ENCODE peak calls at places on chromosome 16, in six cellular contexts. Q is hypothalamus; O is stimulated activated CD8-positive, alpha-beta memory T cell treated with anti-CD3 and anti-CD28 coated beads, Interleukin-12 subunit alpha, Interleukin-12 subunit beta, amount 100 ng/mL, for 4 hours; R is myocyte; J is NCI-H1092; S is GM04504. V is an unnamed sample.

GRCh38 chr16:2712546-2712945 is 7.5 kb downstream of the PRSS27 start:
- DNase-seq in J (no peak), Q (no peak), S (no peak), R (no peak), O (no peak), V (no peak)

GRCh38 chr16:20624205-20624604 is 48.0 kb upstream of the ACSM2B start:
- DNase-seq in O (no peak), R (no peak), J (no peak), S (no peak), Q (no peak), V (no peak)

GRCh38 chr16:70395345-70395901 is 43.5 kb downstream of the ST3GAL2 start:
- DNase-seq in S (no peak), Q (peak; percentile 34), R (peak; percentile 56), J (no peak), O (peak; percentile 26), V (no peak)

GRCh38 chr16:69340095-69340644 is 598 bp downstream of the NIP7 start:
- DNase-seq in S (no peak), O (no peak), Q (no peak), R (peak; percentile 13), J (no peak), V (no peak)

GRCh38 chr16:71920658-71921057 is 25.3 kb downstream of the IST1 start:
- DNase-seq in O (no peak), Q (no peak), S (no peak), J (no peak), R (no peak), V (no peak)

GRCh38 chr16:86039606-86040005 is 140.6 kb downstream of the IRF8 start:
- DNase-seq in O (no peak), R (no peak), Q (no peak), S (no peak), J (no peak), V (no peak)

GRCh38 chr16:82062645-82063058 is 27.6 kb downstream of the HSD17B2 start:
- DNase-seq in S (peak; percentile 78), J (no peak), O (no peak), Q (no peak), R (peak; percentile 79), V (no peak)

GRCh38 chr16:11139624-11140375 is 116.2 kb downstream of the SOCS1 start:
- DNase-seq in S (no peak), O (no peak), R (no peak), Q (no peak), J (no peak), V (no peak)

GRCh38 chr16:67393111-67393789 is at the start of gene TPPP3:
- DNase-seq in S (peak; percentile 52), O (no peak), J (peak; percentile 91), Q (peak; percentile 90), R (peak; percentile 94), V (peak; percentile 78)

GRCh38 chr16:81424761-81425160 is 19.8 kb upstream of the CMIP start:
- DNase-seq in Q (no peak), O (no peak), S (no peak), R (no peak), J (no peak), V (no peak)

GRCh38 chr16:64412578-64413280 is 709.1 kb downstream of the CDH11 start:
- DNase-seq in J (no peak), S (no peak), Q (no peak), O (no peak), R (peak; percentile 52), V (no peak)

GRCh38 chr16:89023151-89023551 is 46.1 kb upstream of the CBFA2T3 start:
- DNase-seq in J (no peak), R (no peak), S (no peak), Q (no peak), O (no peak), V (no peak)

GRCh38 chr16:11052080-11052808 is 107.9 kb downstream of the CLEC16A start:
- DNase-seq in Q (no peak), O (no peak), J (no peak), R (no peak), S (no peak), V (no peak)

GRCh38 chr16:82220541-82220940 is 50.5 kb upstream of the MPHOSPH6 start:
- DNase-seq in J (no peak), Q (no peak), S (no peak), O (no peak), R (no peak), V (no peak)

GRCh38 chr16:87017388-87018012 is 299.7 kb downstream of the C16orf95 start:
- DNase-seq in O (no peak), R (peak; percentile 91), S (peak; percentile 32), J (no peak), Q (no peak), V (no peak)

GRCh38 chr16:14202697-14203096 is 131.6 kb downstream of the MRTFB start:
- DNase-seq in Q (no peak), J (peak; percentile 24), O (no peak), S (no peak), R (no peak), V (no peak)

GRCh38 chr16:14181371-14182050 is 110.4 kb downstream of the MRTFB start:
- DNase-seq in S (peak; percentile 50), R (no peak), Q (no peak), O (no peak), J (no peak), V (no peak)

GRCh38 chr16:50173318-50173717 is 20.2 kb downstream of the TENT4B start:
- DNase-seq in R (no peak), J (no peak), Q (no peak), O (no peak), S (no peak), V (no peak)

GRCh38 chr16:55408656-55409055 is 70.3 kb upstream of the MMP2 start:
- DNase-seq in Q (no peak), J (no peak), O (no peak), S (no peak), R (no peak), V (no peak)

GRCh38 chr16:3027983-3028715 is 4.3 kb downstream of the THOC6 start:
- DNase-seq in R (no peak), J (peak; percentile 81), Q (peak; percentile 62), O (peak; percentile 77), S (peak; percentile 28), V (peak; percentile 83)